ENCODE peak calls at places on chromosomes 11 and 22, in seven cellular contexts. P is GM12878; W is HCT116; U is OCI-LY7; B is CD4-positive, CD25-positive, alpha-beta regulatory T cell; X is GM23338; Z is transverse colon. V is an unnamed sample.

GRCh38 chr11:73140213-73141030 is 1.7 kb downstream of the FCHSD2 start:
- DNase-seq in P (no peak), W (no peak), U (peak; percentile 39), B (peak; percentile 53), X (peak; percentile 45), Z (no peak), V (no peak)

GRCh38 chr11:106391771-106392412 is 314.4 kb downstream of the AASDHPPT start:
- DNase-seq in P (no peak), W (no peak), U (no peak), B (no peak), X (no peak), Z (no peak), V (no peak)

GRCh38 chr22:36938028-36938425 is 24.6 kb downstream of the CSF2RB start:
- DNase-seq in P (no peak), W (no peak), U (no peak), B (no peak), X (no peak), Z (no peak), V (no peak)

GRCh38 chr11:130775306-130776043 is 140.8 kb downstream of the SNX19 start:
- DNase-seq in P (no peak), W (no peak), U (no peak), B (no peak), X (no peak), Z (no peak), V (no peak)

GRCh38 chr11:117144477-117145392 is 648 bp downstream of the PAFAH1B2 start:
- DNase-seq in P (no peak), W (no peak), U (peak; percentile 64), B (peak; percentile 50), X (peak; percentile 58), Z (peak; percentile 61), V (no peak)

GRCh38 chr22:26712158-26712557 is 54.8 kb downstream of the MIAT start:
- DNase-seq in P (no peak), W (no peak), U (no peak), B (no peak), X (no peak), Z (no peak), V (no peak)

GRCh38 chr11:30281476-30282288 is 41.2 kb upstream of the ARL14EP start:
- DNase-seq in P (no peak), W (no peak), U (no peak), B (no peak), X (no peak), Z (no peak), V (no peak)

GRCh38 chr11:9982796-9983579 is 311.0 kb downstream of the SBF2 start:
- DNase-seq in P (no peak), W (peak; percentile 31), U (no peak), B (no peak), X (peak; percentile 61), Z (peak; percentile 38), V (no peak)

GRCh38 chr22:44167501-44167900 is 13.2 kb upstream of the PARVG start:
- DNase-seq in P (no peak), W (no peak), U (no peak), B (no peak), X (no peak), Z (no peak), V (no peak)

GRCh38 chr22:40721266-40721665 is 42.0 kb downstream of the MCHR1 start:
- DNase-seq in P (no peak), W (no peak), U (no peak), B (peak; percentile 17), X (peak; percentile 45), Z (no peak), V (no peak)

GRCh38 chr22:45964372-45964771 is 12.6 kb downstream of the WNT7B start:
- DNase-seq in P (no peak), W (no peak), U (no peak), B (no peak), X (no peak), Z (no peak), V (no peak)

GRCh38 chr11:70018816-70019215 is 59.3 kb upstream of the ANO1 start:
- DNase-seq in P (no peak), W (no peak), U (no peak), B (no peak), X (no peak), Z (no peak), V (no peak)

GRCh38 chr11:70016666-70017347 is 61.3 kb upstream of the ANO1 start:
- DNase-seq in P (no peak), W (peak; percentile 76), U (no peak), B (no peak), X (no peak), Z (no peak), V (no peak)

GRCh38 chr11:70020336-70021214 is 57.5 kb upstream of the ANO1 start:
- DNase-seq in P (no peak), W (no peak), U (no peak), B (no peak), X (no peak), Z (no peak), V (no peak)

GRCh38 chr11:70021586-70021985 is 56.5 kb upstream of the ANO1 start:
- DNase-seq in P (no peak), W (no peak), U (no peak), B (no peak), X (no peak), Z (no peak), V (no peak)

GRCh38 chr11:70019576-70020011 is 58.5 kb upstream of the ANO1 start:
- DNase-seq in P (no peak), W (no peak), U (no peak), B (no peak), X (no peak), Z (no peak), V (no peak)
- H3K4me1 ChIP-seq in P (no peaks in the 10 kb centered on the region), W (peaks cover 20% of the 10 kb centered on the region), U (no peaks in the 10 kb centered on the region), B (no peaks in the 10 kb centered on the region), X (no peaks in the 10 kb centered on the region), Z (no peaks in the 10 kb centered on the region), V (no peaks in the 10 kb centered on the region)

DNA sequence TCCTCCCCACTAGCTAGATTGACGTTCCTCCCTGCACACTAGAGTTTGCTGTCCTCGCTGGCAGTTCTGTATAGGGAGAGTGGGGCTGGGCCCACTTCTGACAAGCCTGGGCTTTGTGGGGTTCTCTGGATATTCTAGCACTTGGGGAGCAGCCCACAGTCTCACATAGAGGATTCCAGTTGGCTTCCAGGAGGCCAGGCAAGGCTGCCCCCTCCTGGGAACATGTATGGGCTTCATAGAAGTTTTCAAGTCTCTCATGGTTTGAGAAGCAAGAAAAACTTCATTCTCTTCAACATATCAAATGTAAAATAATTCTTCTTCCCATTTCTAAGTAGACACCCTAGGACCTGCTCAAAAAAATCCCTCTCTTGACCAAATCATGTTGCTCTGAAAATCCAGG is 87.5 kb downstream of the NAV2 start:
- DNase-seq in P (no peak), W (no peak), U (no peak), B (no peak), X (peak; percentile 60), Z (no peak), V (no peak)
- H3K4me3 ChIP-seq in P (no peak overlapping the region), W (no peak overlapping the region), U (no peak overlapping the region), B (no peak overlapping the region), X (no peak overlapping the region), Z (no peak overlapping the region), V (no peak overlapping the region)

DNA sequence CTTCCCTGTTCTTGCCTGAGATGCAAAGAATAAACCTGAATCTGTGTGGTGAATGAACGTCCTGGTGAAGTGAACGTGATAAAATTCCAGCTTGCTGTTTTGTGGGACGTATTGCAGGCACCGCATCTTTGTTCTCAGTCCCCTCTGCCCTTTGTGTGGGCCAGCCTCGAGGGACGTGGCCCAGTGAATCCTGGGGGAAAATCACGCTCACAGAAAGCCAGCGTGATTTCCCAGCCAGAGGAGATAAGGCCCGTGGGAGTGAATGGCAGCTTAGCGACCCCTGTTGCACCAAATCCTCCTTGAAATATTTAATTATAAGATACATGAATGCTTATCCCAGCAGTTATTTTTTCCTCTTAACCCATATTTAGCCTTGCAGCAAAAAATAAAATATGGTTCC is 129.1 kb downstream of the COMMD9 start:
- DNase-seq in P (no peak), W (no peak), U (no peak), B (no peak), X (no peak), Z (no peak), V (no peak)
- H3K27ac ChIP-seq in P (no peak overlapping the region), W (no peak overlapping the region), U (no peak overlapping the region), B (no peak overlapping the region), X (no peak overlapping the region), Z (no peak overlapping the region), V (no peak overlapping the region)

DNA sequence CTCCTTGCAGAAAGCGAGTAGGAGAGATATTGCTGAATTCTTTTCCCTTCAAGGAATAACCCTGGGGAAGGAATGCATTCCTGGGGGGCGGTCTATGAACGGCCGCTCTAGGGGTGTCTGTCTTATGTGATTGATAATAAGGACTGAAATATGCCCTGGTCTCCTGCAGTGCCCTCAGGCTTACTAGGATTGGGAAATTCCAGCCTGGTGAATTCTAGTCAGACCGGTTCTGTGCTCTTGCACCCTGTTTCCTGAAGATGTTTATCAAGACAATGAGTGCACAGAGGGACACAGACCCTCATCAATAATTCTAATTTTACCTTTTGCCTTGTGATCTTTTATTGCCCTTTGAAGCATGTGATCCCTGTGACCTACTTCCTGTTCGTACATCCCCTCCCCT is 140.7 kb downstream of the LUZP2 start:
- DNase-seq in P (no peak), W (no peak), U (no peak), B (no peak), X (peak; percentile 12), Z (no peak), V (no peak)
- H3K4me1 ChIP-seq in P (no peaks in the 10 kb centered on the region), W (no peaks in the 10 kb centered on the region), U (no peaks in the 10 kb centered on the region), B (no peaks in the 10 kb centered on the region), X (peaks cover 5% of the 10 kb centered on the region), Z (no peaks in the 10 kb centered on the region), V (no peaks in the 10 kb centered on the region)

GRCh38 chr11:33867996-33868645 is 23.8 kb downstream of the LMO2 start:
- DNase-seq in P (no peak), W (no peak), U (no peak), B (no peak), X (peak; percentile 40), Z (no peak), V (no peak)
- H3K4me3 ChIP-seq in P (peak overlapping the region; percentile 72), W (no peak overlapping the region), U (no peak overlapping the region), B (no peak overlapping the region), X (peak overlapping the region; percentile 72), Z (no peak overlapping the region), V (peak overlapping the region; percentile 57)

V was measured in iPS DF 6.9.